ENCODE peak calls at places on chromosomes 16 and 17, in four cellular contexts. I is germinal center, P is psoas muscle, T is NCI-H226. H is an unnamed sample.

GRCh38 chr16:19771040-19771439 is 53.0 kb downstream of the IQCK start:
- DNase-seq in I (no peak), P (no peak), T (no peak), H (no peak)

GRCh38 chr16:47045023-47045422 is 71.5 kb upstream of the DNAJA2 start:
- DNase-seq in I (no peak), P (no peak), T (no peak), H (no peak)

GRCh38 chr16:46929378-46930332 is 43.8 kb downstream of the DNAJA2 start:
- DNase-seq in I (peak), P (peak), T (peak), H (peak)

GRCh38 chr17:28199115-28199514 is 119.9 kb upstream of the TMEM97 start:
- DNase-seq in I (no peak), P (no peak), T (no peak), H (no peak)

GRCh38 chr17:28807925-28808641 is 34.5 kb downstream of the FAM222B start:
- DNase-seq in I (no peak), P (no peak), T (peak), H (no peak)

GRCh38 chr16:8848939-8849391 is 19.8 kb downstream of the CARHSP1 start:
- DNase-seq in I (no peak), P (no peak), T (no peak), H (no peak)

GRCh38 chr17:66956941-66957340 is 7.6 kb upstream of the CACNG4 start:
- DNase-seq in I (no peak), P (no peak), T (no peak), H (no peak)

GRCh38 chr16:87954361-87954760 is 3.1 kb downstream of the BANP start:
- DNase-seq in I (no peak), P (no peak), T (no peak), H (no peak)

GRCh38 chr17:39676198-39676819 is 8.1 kb downstream of the PNMT start:
- DNase-seq in I (no peak), P (no peak), T (no peak), H (no peak)

GRCh38 chr17:37117743-37118142 is 169.0 kb downstream of the AATF start:
- DNase-seq in I (no peak), P (no peak), T (no peak), H (no peak)

H was measured in uterus.